ENCODE peak calls at places on chromosomes 5 and 9, in six cellular contexts. D, C, Z, B, Q and E are unnamed samples. For H3K27me3, the result is how much of the 10 kb centered on the place peaks cover.

GRCh38 chr5:40022057-40022456 is 597.3 kb upstream of the DAB2 start:
- DNase-seq in D (no peak), C (no peak), Z (no peak), B (no peak), Q (no peak), E (no peak)

GRCh38 chr9:127353882-127354281 is 43.1 kb upstream of the SLC2A8 start:
- DNase-seq in D (no peak), C (no peak), Z (no peak), B (no peak), Q (no peak), E (no peak)

GRCh38 chr9:137166242-137167112 is 3.4 kb downstream of the LRRC26 start:
- DNase-seq in D (no peak), C (no peak), Z (no peak), B (no peak), Q (no peak), E (no peak)

GRCh38 chr9:136773386-136774044 is 9.2 kb upstream of the LCN15 start:
- DNase-seq in D (peak), C (no peak), Z (no peak), B (peak), Q (no peak), E (no peak)

GRCh38 chr5:137758121-137758520 is 4.0 kb upstream of the HNRNPA0 start:
- DNase-seq in D (no peak), C (no peak), Z (no peak), B (no peak), Q (no peak), E (no peak)

GRCh38 chr9:125407974-125408900 is 146.6 kb downstream of the GAPVD1 start:
- DNase-seq in D (peak), C (peak), Z (no peak), B (peak), Q (peak), E (no peak)

GRCh38 chr9:2016411-2017208 is 1.5 kb downstream of the SMARCA2 start:
- DNase-seq in D (peak), C (peak), Z (no peak), B (peak), Q (peak), E (no peak)

GRCh38 chr9:96217358-96217755 is 84.6 kb downstream of the HSD17B3 start:
- DNase-seq in D (no peak), C (peak), Z (no peak), B (no peak), Q (no peak), E (no peak)

GRCh38 chr5:72459913-72460312 is 47.3 kb downstream of the ZNF366 start:
- DNase-seq in D (no peak), C (no peak), Z (no peak), B (no peak), Q (no peak), E (no peak)

GRCh38 chr5:35229076-35230042 is 928 bp downstream of the PRLR start:
- DNase-seq in D (no peak), C (peak), Z (no peak), B (peak), Q (no peak), E (no peak)

GRCh38 chr9:116656535-116656934 is 30.6 kb upstream of the TRIM32 start:
- DNase-seq in D (no peak), C (no peak), Z (no peak), B (no peak), Q (no peak), E (no peak)

GRCh38 chr5:173016621-173017046 is 33.1 kb downstream of the ATP6V0E1 start:
- DNase-seq in D (no peak), C (peak), Z (peak), B (no peak), Q (peak), E (peak)

GRCh38 chr5:1755321-1755949 is 44.2 kb downstream of the MRPL36 start:
- DNase-seq in D (peak), C (no peak), Z (no peak), B (no peak), Q (no peak), E (no peak)
- H3K27me3 ChIP-seq in D (under half), C (under half), Z (under half), B (under half), Q (half or more), E (under half)

GRCh38 chr5:19492861-19493260 is 495.1 kb downstream of the CDH18 start:
- DNase-seq in D (no peak), C (no peak), Z (no peak), B (no peak), Q (no peak), E (no peak)

GRCh38 chr5:19488786-19489185 is 499.2 kb downstream of the CDH18 start:
- DNase-seq in D (no peak), C (no peak), Z (no peak), B (no peak), Q (no peak), E (no peak)

GRCh38 chr5:19487484-19487883 is 500.5 kb downstream of the CDH18 start:
- DNase-seq in D (no peak), C (no peak), Z (no peak), B (no peak), Q (no peak), E (no peak)
- H3K4me3 ChIP-seq in D (no peak), C (no peak), Z (no peak), B (no peak), Q (no peak), E (no peak)

GRCh38 chr9:89174291-89174690 is 4.3 kb downstream of the SHC3 start:
- DNase-seq in D (no peak), C (no peak), Z (no peak), B (no peak), Q (no peak), E (no peak)

GRCh38 chr9:89178162-89179120 is at the start of gene SHC3:
- DNase-seq in D (no peak), C (peak), Z (no peak), B (no peak), Q (peak), E (no peak)

GRCh38 chr9:89177401-89178161 is 1.0 kb downstream of the SHC3 start:
- DNase-seq in D (no peak), C (no peak), Z (no peak), B (no peak), Q (peak), E (no peak)

GRCh38 chr9:89177021-89177400 is 1.6 kb downstream of the SHC3 start:
- DNase-seq in D (no peak), C (no peak), Z (no peak), B (no peak), Q (no peak), E (no peak)

GRCh38 chr9:89175739-89176360 is 2.8 kb downstream of the SHC3 start:
- DNase-seq in D (no peak), C (no peak), Z (no peak), B (no peak), Q (no peak), E (no peak)
- H3K27me3 ChIP-seq in D (under half), C (under half), Z (under half), B (under half), Q (under half), E (under half)

GRCh38 chr9:17905356-17906203 is 326.7 kb downstream of the SH3GL2 start:
- DNase-seq in D (peak), C (peak), Z (no peak), B (no peak), Q (no peak), E (no peak)
- H3K4me3 ChIP-seq in D (peak), C (peak), Z (no peak), B (no peak), Q (no peak), E (no peak)

GRCh38 chr5:136030956-136031611 is 2.3 kb downstream of the TGFBI start:
- DNase-seq in D (no peak), C (no peak), Z (no peak), B (no peak), Q (no peak), E (no peak)
- H3K27me3 ChIP-seq in D (under half), C (under half), Z (under half), B (under half), Q (under half), E (under half)

GRCh38 chr9:33750307-33750838 is 45.0 kb upstream of the PRSS3 start:
- DNase-seq in D (no peak), C (no peak), Z (no peak), B (no peak), Q (no peak), E (no peak)
- H3K4me3 ChIP-seq in D (no peak), C (no peak), Z (peak), B (no peak), Q (peak), E (peak)

DNA sequence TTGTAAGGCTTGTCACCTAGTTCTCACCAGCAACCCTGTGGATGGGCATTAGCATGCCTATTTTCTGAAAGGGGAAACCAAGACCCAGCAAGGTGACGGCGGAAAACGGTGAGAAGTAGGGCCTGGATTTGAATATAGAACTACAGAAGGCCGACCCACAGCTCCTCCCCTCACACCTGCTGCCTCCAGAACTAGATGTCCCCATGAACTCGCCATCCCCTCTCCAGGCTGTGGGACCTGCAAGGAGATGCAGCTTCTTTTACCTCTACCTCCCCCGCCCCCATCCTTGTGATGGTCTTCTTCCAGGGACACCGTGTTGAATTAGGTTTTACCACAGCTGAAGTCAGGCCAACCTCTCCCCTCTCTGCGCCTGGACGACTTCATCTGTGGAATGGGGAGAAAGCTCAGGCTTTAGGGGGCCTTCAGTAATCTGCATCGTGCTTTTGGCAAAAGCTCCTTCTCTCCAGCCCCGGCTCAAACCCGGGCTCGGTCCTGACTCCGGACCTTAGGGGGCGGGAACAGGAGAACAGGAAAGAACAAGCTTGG is 4.2 kb upstream of the MSX2 start:
- DNase-seq in D (no peak), C (no peak), Z (no peak), B (no peak), Q (no peak), E (no peak)
- H3K27me3 ChIP-seq in D (under half), C (under half), Z (under half), B (under half), Q (half or more), E (under half)

GRCh38 chr5:1105350-1106265 is 6.3 kb downstream of the SLC12A7 start:
- DNase-seq in D (no peak), C (peak), Z (no peak), B (no peak), Q (no peak), E (no peak)
- H3K4me3 ChIP-seq in D (no peak), C (no peak), Z (no peak), B (no peak), Q (no peak), E (no peak)

GRCh38 chr5:159866093-159866492 is 50.2 kb upstream of the ADRA1B start:
- DNase-seq in D (no peak), C (no peak), Z (no peak), B (no peak), Q (no peak), E (no peak)
- H3K27me3 ChIP-seq in D (under half), C (under half), Z (under half), B (under half), Q (under half), E (under half)